ENCODE peak calls at places on chromosomes 6 and 20, in nine cellular contexts. L is activated CD4-positive, alpha-beta T cell treated with anti-CD3 and anti-CD28 coated beads, Interleukin-2, amount 50 U/mL, for 24 hours; V is stimulated activated CD4-positive, alpha-beta T cell treated with anti-CD3 and anti-CD28 coated beads, Interleukin-12 subunit alpha, Interleukin-12 subunit beta, amount 100 ng/mL, for 4 hours; T is SHP77; I is OCI-LY7; O is IMR-90; U is NCI-H510A; Q is dermis microvascular lymphatic vessel endothelial cell; Y is ureter. D is an unnamed sample.

GRCh38 chr6:104572901-104573300 is 286.8 kb downstream of the HACE1 start:
- DNase-seq in L (no peak), V (no peak), T (no peak), I (no peak), O (no peak), U (no peak), Q (peak), Y (no peak), D (no peak)

GRCh38 chr6:13487122-13488014 is at the start of gene GFOD1:
- DNase-seq in L (peak), V (peak), T (peak), I (peak), O (peak), U (peak), Q (peak), Y (peak), D (peak)

GRCh38 chr6:94323853-94324252 is 904.5 kb upstream of the EPHA7 start:
- DNase-seq in L (no peak), V (no peak), T (peak), I (no peak), O (no peak), U (no peak), Q (no peak), Y (no peak), D (no peak)

GRCh38 chr20:51529027-51529749 is 13.3 kb downstream of the NFATC2 start:
- DNase-seq in L (peak), V (peak), T (no peak), I (no peak), O (peak), U (no peak), Q (no peak), Y (no peak), D (no peak)

GRCh38 chr6:71124340-71124739 is 164.3 kb upstream of the OGFRL1 start:
- DNase-seq in L (no peak), V (no peak), T (no peak), I (peak), O (no peak), U (no peak), Q (no peak), Y (no peak), D (no peak)

GRCh38 chr6:149830731-149831379 is 33.3 kb downstream of the LRP11 start:
- DNase-seq in L (no peak), V (no peak), T (no peak), I (no peak), O (peak), U (no peak), Q (no peak), Y (no peak), D (no peak)

GRCh38 chr6:16163066-16163465 is 34.2 kb downstream of the MYLIP start:
- DNase-seq in L (no peak), V (no peak), T (no peak), I (no peak), O (no peak), U (no peak), Q (peak), Y (no peak), D (no peak)

GRCh38 chr6:31049518-31049917 is 39.2 kb downstream of the MUC22 start:
- DNase-seq in L (no peak), V (no peak), T (no peak), I (no peak), O (peak), U (no peak), Q (no peak), Y (no peak), D (no peak)

GRCh38 chr6:158506577-158506976 is 53.3 kb upstream of the TMEM181 start:
- DNase-seq in L (no peak), V (no peak), T (peak), I (no peak), O (peak), U (no peak), Q (peak), Y (no peak), D (no peak)

GRCh38 chr6:117338567-117338966 is 73.2 kb downstream of the VGLL2 start:
- DNase-seq in L (no peak), V (no peak), T (no peak), I (no peak), O (no peak), U (no peak), Q (no peak), Y (no peak), D (no peak)

GRCh38 chr6:92767101-92767500 is 652.3 kb downstream of the EPHA7 start:
- DNase-seq in L (no peak), V (no peak), T (no peak), I (no peak), O (no peak), U (no peak), Q (no peak), Y (no peak), D (no peak)

GRCh38 chr6:13357551-13358075 is 29.3 kb upstream of the TBC1D7 start:
- DNase-seq in L (no peak), V (no peak), T (no peak), I (no peak), O (peak), U (no peak), Q (peak), Y (no peak), D (no peak)

GRCh38 chr6:3847521-3847920 is 1.7 kb upstream of the FAM50B start:
- DNase-seq in L (no peak), V (no peak), T (no peak), I (no peak), O (peak), U (no peak), Q (no peak), Y (no peak), D (no peak)

GRCh38 chr20:62980380-62980960 is 26.3 kb downstream of the BHLHE23 start:
- DNase-seq in L (no peak), V (no peak), T (no peak), I (no peak), O (no peak), U (no peak), Q (no peak), Y (no peak), D (no peak)

GRCh38 chr6:168320661-168321060 is 1.1 kb upstream of the DACT2 start:
- DNase-seq in L (no peak), V (no peak), T (no peak), I (no peak), O (no peak), U (no peak), Q (no peak), Y (peak), D (no peak)

GRCh38 chr6:97053643-97054411 is 129.3 kb downstream of the KLHL32 start:
- DNase-seq in L (no peak), V (no peak), T (peak), I (peak), O (peak), U (no peak), Q (peak), Y (no peak), D (no peak)

GRCh38 chr20:36856691-36857635 is 19.0 kb upstream of the TLDC2 start:
- DNase-seq in L (no peak), V (no peak), T (no peak), I (peak), O (peak), U (no peak), Q (peak), Y (no peak), D (no peak)